ENCODE peak calls at places on chromosome 18, in eight cellular contexts. P is mammary epithelial cell, D is epithelial cell of esophagus, C is KG1, N is GM12865, G is pons, I is mesothelial cell of epicardium, U is AG10803. J is an unnamed sample.

GRCh38 chr18:8264861-8265411 is 344.3 kb upstream of the RAB12 start:
- DNase-seq in D (peak; percentile 31), C (no peak), U (no peak), N (no peak), P (peak; percentile 42), I (no peak), G (peak; percentile 37), J (peak; percentile 23)

GRCh38 chr18:3037423-3037915 is 24.5 kb upstream of the LPIN2 start:
- DNase-seq in P (peak; percentile 72), I (no peak), N (peak; percentile 89), G (peak; percentile 63), D (peak; percentile 94), C (no peak), U (peak; percentile 67), J (no peak)

GRCh38 chr18:36735130-36735529 is 93.7 kb downstream of the TPGS2 start:
- DNase-seq in I (no peak), D (no peak), C (no peak), U (no peak), G (no peak), N (peak; percentile 44), P (no peak), J (no peak)

GRCh38 chr18:64037812-64038414 is 68.0 kb downstream of the SERPINB8 start:
- DNase-seq in G (peak; percentile 40), N (peak; percentile 49), C (peak; percentile 70), I (no peak), U (peak; percentile 22), P (peak; percentile 3), D (peak; percentile 33), J (peak; percentile 51)

GRCh38 chr18:77059294-77059916 is 73.2 kb downstream of the MBP start:
- DNase-seq in P (peak; percentile 33), N (peak; percentile 83), U (peak; percentile 64), I (no peak), G (peak; percentile 74), D (peak; percentile 73), C (no peak), J (peak; percentile 41)

GRCh38 chr18:58996131-58996632 is 131.5 kb downstream of the ZNF532 start:
- DNase-seq in P (no peak), I (no peak), G (no peak), U (peak; percentile 93), D (peak; percentile 59), N (no peak), C (no peak), J (no peak)

GRCh38 chr18:8037296-8037695 is 470.2 kb downstream of the PTPRM start:
- DNase-seq in D (no peak), G (no peak), U (no peak), P (no peak), N (no peak), I (no peak), C (no peak), J (no peak)

GRCh38 chr18:830315-830901 is 18.4 kb upstream of the YES1 start:
- DNase-seq in D (peak; percentile 29), N (peak; percentile 37), G (peak; percentile 64), P (peak; percentile 11), C (peak; percentile 63), U (peak; percentile 57), I (no peak), J (no peak)

GRCh38 chr18:22136395-22136794 is 33.0 kb upstream of the GATA6 start:
- DNase-seq in G (no peak), I (no peak), N (no peak), C (no peak), D (peak; percentile 79), P (peak; percentile 46), U (no peak), J (no peak)

GRCh38 chr18:22701326-22701725 is 231.8 kb upstream of the RBBP8 start:
- DNase-seq in C (no peak), I (no peak), U (no peak), D (no peak), N (no peak), P (no peak), G (no peak), J (no peak)

GRCh38 chr18:72180689-72181088 is 363.5 kb downstream of the CBLN2 start:
- DNase-seq in U (no peak), I (no peak), N (no peak), C (no peak), P (no peak), G (no peak), D (no peak), J (no peak)

GRCh38 chr18:38611036-38611964 is 1045.7 kb upstream of the CELF4 start:
- DNase-seq in U (no peak), G (no peak), P (no peak), C (no peak), N (peak; percentile 92), I (no peak), D (no peak), J (no peak)

J was measured in G401.